ENCODE peak calls at places on chromosomes 13 and 19, in six cellular contexts. O is stimulated activated CD4-positive, alpha-beta T cell treated with anti-CD3 and anti-CD28 coated beads, Interleukin-2, amount 100 ng/mL, for 24 hours; L is RCC 7860; Q is neural progenitor cell; X is activated CD4-positive, alpha-beta T cell treated with anti-CD3 and anti-CD28 coated beads, Interleukin-2, amount 10 ng/mL, durations not matched to agents 7 days and 5 days; D is DMS 273 treated with DMSO at 0.1 percent for 48 hours. V is an unnamed sample.

GRCh38 chr19:18152444-18152816 is 533 bp upstream of the PIK3R2 start:
- DNase-seq in O (peak), L (peak), Q (peak), X (peak), D (peak), V (peak)

GRCh38 chr19:12882589-12882988 is 1.3 kb upstream of the DNASE2 start:
- DNase-seq in O (no peak), L (no peak), Q (no peak), X (no peak), D (no peak), V (no peak)

GRCh38 chr19:48501961-48502719 is 9.5 kb downstream of the LMTK3 start:
- DNase-seq in O (peak), L (no peak), Q (peak), X (peak), D (no peak), V (no peak)

GRCh38 chr19:55172741-55173140 is 6.3 kb upstream of the DNAAF3 start:
- DNase-seq in O (no peak), L (no peak), Q (no peak), X (no peak), D (no peak), V (peak)

GRCh38 chr13:43196171-43196611 is 172.8 kb downstream of the DNAJC15 start:
- DNase-seq in O (no peak), L (no peak), Q (no peak), X (no peak), D (peak), V (peak)

GRCh38 chr19:3042545-3043267 is 13.6 kb upstream of the TLE2 start:
- DNase-seq in O (no peak), L (no peak), Q (no peak), X (no peak), D (no peak), V (no peak)

GRCh38 chr19:34731019-34731829 is 2.8 kb upstream of the ZNF181 start:
- DNase-seq in O (no peak), L (no peak), Q (no peak), X (no peak), D (no peak), V (no peak)

GRCh38 chr19:11450570-11451326 is 15.3 kb downstream of the PRKCSH start:
- DNase-seq in O (no peak), L (no peak), Q (no peak), X (no peak), D (no peak), V (no peak)

GRCh38 chr19:12065100-12065538 is 588 bp downstream of the ZNF844 start:
- DNase-seq in O (peak), L (peak), Q (no peak), X (peak), D (no peak), V (no peak)

GRCh38 chr13:33543089-33543459 is 257.5 kb upstream of the STARD13 start:
- DNase-seq in O (no peak), L (no peak), Q (no peak), X (no peak), D (no peak), V (no peak)

GRCh38 chr19:16199275-16199932 is 1.7 kb downstream of the AP1M1 start:
- DNase-seq in O (no peak), L (no peak), Q (no peak), X (no peak), D (no peak), V (no peak)

GRCh38 chr13:41502021-41502420 is 44.7 kb downstream of the RGCC start:
- DNase-seq in O (no peak), L (no peak), Q (no peak), X (no peak), D (no peak), V (no peak)

GRCh38 chr19:4909172-4909896 is at the start of gene UHRF1:
- DNase-seq in O (peak), L (peak), Q (peak), X (peak), D (no peak), V (no peak)

GRCh38 chr19:11479470-11480080 is 1.3 kb downstream of the ELAVL3 start:
- DNase-seq in O (no peak), L (no peak), Q (peak), X (peak), D (no peak), V (no peak)

GRCh38 chr19:18123819-18124218 is 26.2 kb downstream of the MAST3 start:
- DNase-seq in O (no peak), L (no peak), Q (no peak), X (no peak), D (no peak), V (no peak)

GRCh38 chr13:74644239-74644638 is 510.0 kb upstream of the KLF12 start:
- DNase-seq in O (no peak), L (no peak), Q (no peak), X (no peak), D (no peak), V (peak)

GRCh38 chr13:68692049-68692448 is 1415.6 kb upstream of the ATXN8OS start:
- DNase-seq in O (no peak), L (no peak), Q (no peak), X (no peak), D (no peak), V (no peak)

GRCh38 chr13:92739306-92739818 is 487.2 kb upstream of the GPC6 start:
- DNase-seq in O (no peak), L (no peak), Q (no peak), X (no peak), D (no peak), V (no peak)

GRCh38 chr19:6531956-6532243 is 1.1 kb downstream of the TNFSF9 start:
- DNase-seq in O (no peak), L (no peak), Q (no peak), X (no peak), D (no peak), V (no peak)

GRCh38 chr13:21058361-21058760 is 3.0 kb downstream of the LATS2 start:
- DNase-seq in O (no peak), L (no peak), Q (no peak), X (no peak), D (no peak), V (no peak)

GRCh38 chr13:26914624-26915023 is 154.0 kb upstream of the GPR12 start:
- DNase-seq in O (no peak), L (peak), Q (no peak), X (peak), D (peak), V (no peak)

GRCh38 chr13:27953671-27954405 is 15.3 kb downstream of the CDX2 start:
- DNase-seq in O (peak), L (no peak), Q (peak), X (peak), D (no peak), V (peak)

GRCh38 chr13:40666905-40667621 is 622 bp upstream of the FOXO1 start:
- DNase-seq in O (peak), L (peak), Q (peak), X (no peak), D (no peak), V (no peak)

GRCh38 chr13:50133277-50133953 is 118.2 kb downstream of the KCNRG start:
- DNase-seq in O (no peak), L (no peak), Q (peak), X (no peak), D (no peak), V (no peak)